ENCODE peak calls at places on chromosome 10, in five cellular contexts. U, P, I, F and X are unnamed samples.

GRCh38 chr10:92045641-92046106 is 122.1 kb downstream of the BTAF1 start:
- DNase-seq in U (no peak), P (no peak), I (no peak), F (no peak), X (no peak)

GRCh38 chr10:96309631-96310358 is 5.6 kb downstream of the DNTT start:
- DNase-seq in U (no peak), P (no peak), I (no peak), F (no peak), X (no peak)

GRCh38 chr10:102964713-102965112 is 46.6 kb downstream of the CNNM2 start:
- DNase-seq in U (no peak), P (no peak), I (no peak), F (no peak), X (no peak)

GRCh38 chr10:102449321-102450123 is 1.8 kb downstream of the C10orf95 start:
- DNase-seq in U (peak), P (peak), I (peak), F (no peak), X (peak)

GRCh38 chr10:70982443-70982842 is 94.1 kb upstream of the PCBD1 start:
- DNase-seq in U (no peak), P (no peak), I (no peak), F (no peak), X (no peak)

GRCh38 chr10:13201132-13201531 is 33.0 kb downstream of the UCMA start:
- DNase-seq in U (no peak), P (no peak), I (no peak), F (peak), X (no peak)

GRCh38 chr10:105188737-105189463 is 547.8 kb downstream of the SORCS3 start:
- DNase-seq in U (no peak), P (no peak), I (no peak), F (no peak), X (peak)

GRCh38 chr10:80506836-80507483 is 30.7 kb upstream of the SH2D4B start:
- DNase-seq in U (no peak), P (no peak), I (no peak), F (no peak), X (no peak)

GRCh38 chr10:60943372-60944158 is 420 bp downstream of the RHOBTB1 start:
- DNase-seq in U (peak), P (peak), I (no peak), F (no peak), X (peak)

GRCh38 chr10:71005337-71006305 is 117.3 kb upstream of the PCBD1 start:
- DNase-seq in U (no peak), P (no peak), I (no peak), F (no peak), X (no peak)

GRCh38 chr10:6457376-6457775 is 122.7 kb downstream of the PRKCQ start:
- DNase-seq in U (no peak), P (no peak), I (no peak), F (no peak), X (no peak)

GRCh38 chr10:126598009-126598408 is 72.5 kb downstream of the C10orf90 start:
- DNase-seq in U (no peak), P (peak), I (peak), F (no peak), X (peak)

GRCh38 chr10:114879541-114880158 is 58.1 kb downstream of the FHIP2A start:
- DNase-seq in U (no peak), P (peak), I (no peak), F (no peak), X (peak)

GRCh38 chr10:72206511-72207229 is 9.1 kb upstream of the ANAPC16 start:
- DNase-seq in U (no peak), P (no peak), I (no peak), F (no peak), X (no peak)

GRCh38 chr10:70974920-70975319 is 86.6 kb upstream of the PCBD1 start:
- DNase-seq in U (no peak), P (no peak), I (no peak), F (no peak), X (no peak)

GRCh38 chr10:35416628-35417625 is 80.6 kb downstream of the CCNY start:
- DNase-seq in U (no peak), P (no peak), I (peak), F (no peak), X (peak)

GRCh38 chr10:35356725-35357092 is 20.4 kb downstream of the CCNY start:
- DNase-seq in U (no peak), P (no peak), I (no peak), F (no peak), X (no peak)

GRCh38 chr10:118712930-118713634 is 41.7 kb downstream of the CACUL1 start:
- DNase-seq in U (no peak), P (no peak), I (no peak), F (no peak), X (no peak)

GRCh38 chr10:49645417-49646255 is 31.8 kb downstream of the CHAT start:
- DNase-seq in U (no peak), P (peak), I (no peak), F (no peak), X (no peak)

GRCh38 chr10:103917326-103918052 is 495 bp downstream of the STN1 start:
- DNase-seq in U (no peak), P (no peak), I (peak), F (no peak), X (peak)

GRCh38 chr10:6136215-6137201 is 47.7 kb downstream of the RBM17 start:
- DNase-seq in U (no peak), P (no peak), I (no peak), F (no peak), X (peak)

GRCh38 chr10:5293691-5294550 is 70.8 kb upstream of the UCN3 start:
- DNase-seq in U (no peak), P (peak), I (no peak), F (no peak), X (peak)

GRCh38 chr10:89426230-89426868 is 12.0 kb downstream of the IFIT5 start:
- DNase-seq in U (no peak), P (no peak), I (no peak), F (no peak), X (peak)